ENCODE peak calls at places on chromosomes 5 and 9, in five cellular contexts. One of them, this sample, is unnamed.

GRCh38 chr5:133284306-133284705 is 232.5 kb downstream of the HSPA4 start:
- DNase-seq in NCI-H2227 treated with DMSO at 0.1 percent for 48 hours: no peak
- DNase-seq in WTC11: no peak
- DNase-seq in AG04450: no peak
- DNase-seq in nephron progenitor cell: no peak
- DNase-seq in this sample: no peak

GRCh38 chr9:94922691-94923107 is 196.2 kb downstream of the AOPEP start:
- DNase-seq in NCI-H2227 treated with DMSO at 0.1 percent for 48 hours: no peak
- DNase-seq in WTC11: no peak
- DNase-seq in AG04450: no peak
- DNase-seq in nephron progenitor cell: no peak
- DNase-seq in this sample: no peak

GRCh38 chr9:70639853-70640814 is 225.7 kb upstream of the KLF9 start:
- DNase-seq in NCI-H2227 treated with DMSO at 0.1 percent for 48 hours: peak
- DNase-seq in WTC11: no peak
- DNase-seq in AG04450: peak
- DNase-seq in nephron progenitor cell: no peak
- DNase-seq in this sample: no peak

GRCh38 chr9:33130501-33130900 is 36.6 kb downstream of the B4GALT1 start:
- DNase-seq in NCI-H2227 treated with DMSO at 0.1 percent for 48 hours: no peak
- DNase-seq in WTC11: no peak
- DNase-seq in AG04450: no peak
- DNase-seq in nephron progenitor cell: no peak
- DNase-seq in this sample: no peak

GRCh38 chr9:103798620-103799019 is 295.5 kb upstream of the SMC2 start:
- DNase-seq in NCI-H2227 treated with DMSO at 0.1 percent for 48 hours: no peak
- DNase-seq in WTC11: no peak
- DNase-seq in AG04450: no peak
- DNase-seq in nephron progenitor cell: no peak
- DNase-seq in this sample: no peak

GRCh38 chr9:5892456-5893133 is 1.9 kb downstream of the MLANA start:
- DNase-seq in NCI-H2227 treated with DMSO at 0.1 percent for 48 hours: peak
- DNase-seq in WTC11: no peak
- DNase-seq in AG04450: no peak
- DNase-seq in nephron progenitor cell: peak
- DNase-seq in this sample: no peak

GRCh38 chr5:67659288-67659687 is 462.7 kb upstream of the CD180 start:
- DNase-seq in NCI-H2227 treated with DMSO at 0.1 percent for 48 hours: no peak
- DNase-seq in WTC11: no peak
- DNase-seq in AG04450: no peak
- DNase-seq in nephron progenitor cell: no peak
- DNase-seq in this sample: no peak

GRCh38 chr5:120108586-120109254 is 355.4 kb upstream of the PRR16 start:
- DNase-seq in NCI-H2227 treated with DMSO at 0.1 percent for 48 hours: no peak
- DNase-seq in WTC11: no peak
- DNase-seq in AG04450: no peak
- DNase-seq in nephron progenitor cell: no peak
- DNase-seq in this sample: no peak

GRCh38 chr9:129720181-129720864 is 32.5 kb downstream of the PTGES start:
- DNase-seq in NCI-H2227 treated with DMSO at 0.1 percent for 48 hours: no peak
- DNase-seq in WTC11: peak
- DNase-seq in AG04450: no peak
- DNase-seq in nephron progenitor cell: peak
- DNase-seq in this sample: peak

GRCh38 chr9:81557957-81558791 is 131.2 kb downstream of the TLE1 start:
- DNase-seq in NCI-H2227 treated with DMSO at 0.1 percent for 48 hours: no peak
- DNase-seq in WTC11: no peak
- DNase-seq in AG04450: peak
- DNase-seq in nephron progenitor cell: no peak
- DNase-seq in this sample: peak

GRCh38 chr9:124771867-124772621 is 933 bp upstream of the NR6A1 start:
- DNase-seq in NCI-H2227 treated with DMSO at 0.1 percent for 48 hours: no peak
- DNase-seq in WTC11: peak
- DNase-seq in AG04450: no peak
- DNase-seq in nephron progenitor cell: peak
- DNase-seq in this sample: peak

GRCh38 chr5:669842-670395 is 23.2 kb downstream of the TPPP start:
- DNase-seq in NCI-H2227 treated with DMSO at 0.1 percent for 48 hours: no peak
- DNase-seq in WTC11: no peak
- DNase-seq in AG04450: no peak
- DNase-seq in nephron progenitor cell: no peak
- DNase-seq in this sample: no peak

GRCh38 chr5:71937906-71938698 is 169.2 kb upstream of the MAP1B start:
- DNase-seq in NCI-H2227 treated with DMSO at 0.1 percent for 48 hours: no peak
- DNase-seq in WTC11: no peak
- DNase-seq in AG04450: no peak
- DNase-seq in nephron progenitor cell: no peak
- DNase-seq in this sample: no peak

GRCh38 chr9:132797861-132798659 is 80.0 kb downstream of the AK8 start:
- DNase-seq in NCI-H2227 treated with DMSO at 0.1 percent for 48 hours: no peak
- DNase-seq in WTC11: no peak
- DNase-seq in AG04450: no peak
- DNase-seq in nephron progenitor cell: no peak
- DNase-seq in this sample: no peak

GRCh38 chr5:66958984-66959641 is 237.5 kb downstream of the CD180 start:
- DNase-seq in NCI-H2227 treated with DMSO at 0.1 percent for 48 hours: no peak
- DNase-seq in WTC11: peak
- DNase-seq in AG04450: peak
- DNase-seq in nephron progenitor cell: peak
- DNase-seq in this sample: no peak

GRCh38 chr5:96476654-96477053 is 43.6 kb upstream of the PCSK1 start:
- DNase-seq in NCI-H2227 treated with DMSO at 0.1 percent for 48 hours: no peak
- DNase-seq in WTC11: no peak
- DNase-seq in AG04450: no peak
- DNase-seq in nephron progenitor cell: no peak
- DNase-seq in this sample: no peak

GRCh38 chr5:124923131-124923530 is 176.7 kb upstream of the ZNF608 start:
- DNase-seq in NCI-H2227 treated with DMSO at 0.1 percent for 48 hours: peak
- DNase-seq in WTC11: no peak
- DNase-seq in AG04450: no peak
- DNase-seq in nephron progenitor cell: no peak
- DNase-seq in this sample: no peak

GRCh38 chr5:14739538-14739937 is 75.0 kb downstream of the OTULIN start:
- DNase-seq in NCI-H2227 treated with DMSO at 0.1 percent for 48 hours: no peak
- DNase-seq in WTC11: no peak
- DNase-seq in AG04450: no peak
- DNase-seq in nephron progenitor cell: no peak
- DNase-seq in this sample: no peak

This sample was measured in WERI-Rb-1.